ENCODE peak calls at places on chromosome 14, in five cellular contexts. T, C, U, H and B are unnamed samples.

GRCh38 chr14:94451826-94452225 is 774 bp downstream of the SERPINA11 start:
- DNase-seq in T (no peak), C (no peak), U (no peak), H (no peak), B (no peak)

GRCh38 chr14:103329421-103330347 is 4.4 kb upstream of the EIF5 start:
- DNase-seq in T (no peak), C (no peak), U (peak), H (peak), B (no peak)

GRCh38 chr14:93972618-93973205 is 3.7 kb downstream of the ASB2 start:
- DNase-seq in T (peak), C (no peak), U (no peak), H (no peak), B (no peak)

GRCh38 chr14:51139221-51139681 is 44.3 kb upstream of the TRIM9 start:
- DNase-seq in T (no peak), C (no peak), U (no peak), H (no peak), B (no peak)

GRCh38 chr14:56324831-56325230 is 206.6 kb downstream of the PELI2 start:
- DNase-seq in T (no peak), C (no peak), U (no peak), H (no peak), B (no peak)

GRCh38 chr14:22489247-22489551 is 99.8 kb downstream of the DAD1 start:
- DNase-seq in T (no peak), C (peak), U (no peak), H (no peak), B (no peak)

GRCh38 chr14:65179918-65180724 is 77.8 kb upstream of the MAX start:
- DNase-seq in T (peak), C (peak), U (peak), H (peak), B (no peak)

GRCh38 chr14:54503476-54503875 is 6.2 kb upstream of the CGRRF1 start:
- DNase-seq in T (no peak), C (no peak), U (no peak), H (peak), B (no peak)

GRCh38 chr14:58796636-58797429 is 159.1 kb downstream of the DACT1 start:
- DNase-seq in T (no peak), C (no peak), U (no peak), H (no peak), B (no peak)

GRCh38 chr14:50225067-50225973 is 6.1 kb downstream of the SOS2 start:
- DNase-seq in T (no peak), C (no peak), U (no peak), H (no peak), B (no peak)

DNA sequence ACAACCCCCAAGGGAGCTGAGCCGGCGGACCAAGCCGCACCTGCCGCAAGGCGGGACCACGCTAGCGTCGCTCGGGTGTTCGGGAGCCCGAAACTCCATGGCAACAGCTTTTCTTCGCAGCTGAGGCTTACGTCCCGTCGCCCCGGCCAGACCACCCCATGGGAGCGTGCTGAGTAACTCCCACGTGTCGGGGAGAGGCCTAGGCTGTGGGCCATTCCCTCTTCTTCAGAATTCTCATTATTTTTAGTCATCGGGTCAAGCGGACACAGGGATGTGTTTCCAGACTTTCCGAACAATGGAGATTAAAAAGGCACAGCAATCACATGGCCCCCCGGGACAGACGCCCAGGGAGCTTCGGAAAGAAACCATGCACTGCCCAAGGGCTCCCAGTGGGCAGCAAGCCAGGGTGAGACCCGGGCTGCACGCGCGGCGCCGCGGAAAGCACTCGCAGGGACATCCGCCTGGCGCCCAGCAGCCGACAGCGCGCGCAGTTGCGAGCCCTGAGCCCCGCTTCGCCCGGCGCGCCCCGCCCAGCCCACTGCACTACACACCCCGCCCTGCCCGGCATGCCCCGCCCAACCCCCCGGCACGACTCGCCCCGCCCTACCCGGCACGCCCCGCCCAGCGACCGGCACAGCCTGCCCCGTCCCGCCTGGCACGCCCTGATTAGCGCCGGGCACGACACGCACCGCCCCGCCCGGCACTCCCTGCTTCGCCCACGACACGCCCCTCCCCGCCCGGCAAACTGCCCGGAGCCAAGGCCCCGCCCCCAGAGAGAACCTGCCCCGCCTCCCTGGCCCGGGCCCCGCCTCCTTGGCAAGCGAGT is 422 bp upstream of the AK7 start:
- DNase-seq in T (peak), C (peak), U (peak), H (peak), B (peak)
- TF ChIP-seq POLR2A in T (no peak), C (no peak), U (no peak), H (peak), B (no peak)

GRCh38 chr14:20332946-20333782 is at the start of gene CCNB1IP1:
- DNase-seq in T (peak), C (peak), U (peak), H (peak), B (no peak)
- TF ChIP-seq POLR2A in T (peak), C (no peak), U (no peak), H (peak), B (no peak)

DNA sequence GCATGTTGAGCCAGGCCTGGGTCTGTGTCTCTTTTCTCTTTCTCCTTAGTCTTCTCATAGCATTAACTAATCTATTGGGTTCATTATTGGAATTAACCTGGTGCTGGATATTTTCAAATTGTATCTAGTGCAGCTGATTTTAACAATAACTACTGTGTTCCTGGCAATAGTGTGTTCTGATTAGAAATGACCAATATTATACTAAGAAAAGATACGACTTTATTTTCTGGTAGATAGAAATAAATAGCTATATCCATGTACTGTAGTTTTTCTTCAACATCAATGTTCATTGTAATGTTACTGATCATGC is 3.0 kb downstream of the FOS start:
- DNase-seq in T (no peak), C (no peak), U (no peak), H (no peak), B (no peak)
- TF ChIP-seq POLR2A in T (no peak), C (no peak), U (no peak), H (no peak), B (no peak)

DNA sequence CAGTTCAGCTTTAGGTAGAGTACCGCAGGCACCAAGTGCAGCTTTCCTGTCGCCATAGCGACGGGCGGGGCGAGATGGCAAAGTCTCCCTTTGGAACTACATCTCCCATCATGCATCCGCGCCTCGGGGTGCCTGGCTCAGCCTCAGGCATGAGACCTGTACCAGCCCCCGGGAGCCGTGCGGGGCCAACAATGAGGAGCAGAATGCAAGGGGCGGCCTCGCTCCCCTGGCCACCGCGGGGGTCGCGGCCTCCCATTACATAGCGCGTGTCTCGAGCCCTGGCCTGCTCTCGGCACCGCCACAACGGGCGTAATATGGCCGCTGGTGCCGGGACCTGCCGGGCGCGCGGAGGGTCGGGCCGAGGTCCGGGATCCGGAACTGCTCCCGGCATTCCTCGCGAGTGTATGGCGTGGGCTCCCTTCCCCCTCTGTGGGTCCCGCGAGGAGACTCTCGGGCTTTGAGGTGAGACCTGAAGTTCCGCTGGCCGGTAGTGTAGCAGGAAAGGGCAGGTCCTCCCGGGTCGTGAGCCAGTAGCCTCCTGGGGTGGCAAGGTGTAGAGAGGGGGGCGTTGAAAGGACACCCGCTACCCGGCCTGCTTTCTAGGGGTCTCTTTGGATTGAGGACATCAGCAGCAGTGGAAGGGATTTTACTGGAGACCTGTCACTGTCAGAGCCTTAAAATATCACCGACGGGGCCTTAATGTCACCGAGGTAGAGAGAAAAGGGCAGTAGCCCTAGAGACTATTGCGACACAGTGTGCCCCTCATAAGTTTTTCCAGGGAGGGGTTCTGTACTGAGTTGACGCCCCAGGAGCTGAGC is at the start of gene THTPA:
- DNase-seq in T (peak), C (peak), U (peak), H (peak), B (peak)
- TF ChIP-seq POLR2A in T (no peak), C (no peak), U (peak), H (peak), B (peak)

DNA sequence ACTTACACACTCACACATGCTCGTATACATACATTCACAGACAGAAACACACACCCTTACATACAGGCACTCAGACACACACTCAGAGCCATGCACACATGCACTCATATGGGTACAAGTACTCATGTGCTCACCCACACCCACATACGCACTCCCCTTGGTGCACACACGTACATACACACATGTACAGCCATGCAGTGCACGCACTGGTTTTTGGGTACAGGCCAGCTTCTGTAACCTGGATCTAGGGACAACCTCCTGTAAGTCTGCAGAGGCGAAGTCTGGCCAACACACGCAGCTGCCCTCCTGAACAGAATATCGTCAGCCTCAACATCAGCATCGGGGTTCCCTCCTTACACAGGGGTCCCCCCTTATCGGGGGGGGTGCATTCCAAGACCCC is 221.3 kb upstream of the RTL1 start:
- DNase-seq in T (no peak), C (no peak), U (peak), H (no peak), B (no peak)
- TF ChIP-seq POLR2A in T (no peak), C (no peak), U (no peak), H (no peak), B (no peak)

GRCh38 chr14:76918176-76918750 is 92.1 kb downstream of the LRRC74A start:
- DNase-seq in T (peak), C (peak), U (peak), H (no peak), B (peak)
- TF ChIP-seq POLR2A in T (peak), C (no peak), U (no peak), H (no peak), B (no peak)